ENCODE peak calls at places on chromosome 7, in four cellular contexts. S, N, M and T are unnamed samples.

GRCh38 chr7:23011222-23011924 is 2.6 kb downstream of the HYCC1 start:
- DNase-seq in S (no peak), N (no peak), M (no peak), T (no peak)

GRCh38 chr7:82291931-82292330 is 151.6 kb downstream of the CACNA2D1 start:
- DNase-seq in S (no peak), N (no peak), M (no peak), T (no peak)

GRCh38 chr7:47153571-47153970 is 428.3 kb downstream of the TNS3 start:
- DNase-seq in S (peak; percentile 73), N (no peak), M (no peak), T (peak; percentile 13)

GRCh38 chr7:84191261-84191660 is 3.3 kb downstream of the SEMA3A start:
- DNase-seq in S (no peak), N (no peak), M (no peak), T (no peak)

GRCh38 chr7:150413640-150414081 is 34.5 kb downstream of the ZNF775 start:
- DNase-seq in S (no peak), N (no peak), M (no peak), T (no peak)

GRCh38 chr7:44985033-44985695 is 6.3 kb upstream of the MYO1G start:
- DNase-seq in S (no peak), N (no peak), M (no peak), T (no peak)

GRCh38 chr7:74083117-74083876 is at the start of gene LIMK1:
- DNase-seq in S (peak; percentile 75), N (peak; percentile 95), M (no peak), T (peak; percentile 62)

GRCh38 chr7:44305564-44306507 is 19.6 kb downstream of the CAMK2B start:
- DNase-seq in S (no peak), N (no peak), M (no peak), T (no peak)

GRCh38 chr7:71364559-71364958 is 232.6 kb downstream of the GALNT17 start:
- DNase-seq in S (no peak), N (no peak), M (no peak), T (no peak)

GRCh38 chr7:16644987-16645592 is 464 bp downstream of the ANKMY2 start:
- DNase-seq in S (peak; percentile 36), N (no peak), M (no peak), T (no peak)
- TF ChIP-seq CBFB in S (no peak), N (no peak), M (no peak), T (no peak)

GRCh38 chr7:98880485-98880884 is 2.2 kb downstream of the TRRAP start:
- DNase-seq in S (no peak), N (no peak), M (no peak), T (no peak)

GRCh38 chr7:98877692-98878364 is 504 bp upstream of the TRRAP start:
- DNase-seq in S (no peak), N (no peak), M (no peak), T (no peak)

GRCh38 chr7:98879989-98880337 is 1.6 kb downstream of the TRRAP start:
- DNase-seq in S (no peak), N (no peak), M (no peak), T (no peak)

GRCh38 chr7:98878365-98879197 is at the start of gene TRRAP:
- DNase-seq in S (peak; percentile 80), N (peak; percentile 86), M (no peak), T (peak; percentile 35)

DNA sequence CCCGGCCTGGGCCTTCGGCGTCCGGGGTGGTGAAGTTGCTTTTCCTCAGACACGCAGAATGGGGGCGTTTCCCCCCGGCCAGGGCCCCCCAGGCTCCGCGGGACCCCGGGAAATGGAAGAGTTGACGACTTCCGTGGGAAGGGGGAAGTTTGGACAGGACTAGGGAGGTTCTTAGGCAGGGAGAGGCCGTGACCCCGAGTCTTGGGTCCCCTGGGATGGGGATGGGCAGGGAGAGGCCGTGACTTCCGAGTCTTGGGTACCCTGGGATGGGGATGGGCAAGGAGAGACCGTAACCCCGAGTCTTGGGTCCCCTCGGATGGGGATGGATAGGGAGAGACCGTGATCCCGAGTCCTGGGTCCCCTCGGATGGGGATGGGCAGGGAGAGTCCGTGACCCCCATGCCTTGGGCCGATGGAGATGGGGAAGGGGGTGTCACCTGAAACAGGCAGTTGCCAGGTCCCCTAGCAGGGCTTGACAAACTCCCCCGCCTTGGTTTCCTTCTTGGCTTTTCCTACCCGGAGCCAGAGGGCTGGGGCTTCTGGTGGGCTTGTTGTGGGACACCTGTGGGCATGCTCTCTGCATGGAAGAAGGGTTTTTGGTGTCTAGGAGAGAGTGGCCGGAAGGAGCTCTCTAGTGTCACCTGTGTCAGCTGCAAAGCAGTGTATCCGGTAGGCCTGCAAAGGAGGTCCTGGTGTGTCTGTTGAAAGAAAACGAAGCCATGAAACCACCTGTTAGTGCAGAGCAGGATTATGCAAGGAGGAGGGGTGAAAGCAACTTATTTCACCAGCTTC is 1.1 kb downstream of the TRRAP start:
- DNase-seq in S (no peak), N (peak; percentile 68), M (peak; percentile 32), T (peak; percentile 72)
- TF ChIP-seq CBFB in S (no peak), N (no peak), M (no peak), T (no peak)

GRCh38 chr7:55458351-55458750 is 93.2 kb downstream of the LANCL2 start:
- DNase-seq in S (no peak), N (no peak), M (no peak), T (no peak)
- TF ChIP-seq CBFB in S (no peak), N (no peak), M (no peak), T (no peak)

DNA sequence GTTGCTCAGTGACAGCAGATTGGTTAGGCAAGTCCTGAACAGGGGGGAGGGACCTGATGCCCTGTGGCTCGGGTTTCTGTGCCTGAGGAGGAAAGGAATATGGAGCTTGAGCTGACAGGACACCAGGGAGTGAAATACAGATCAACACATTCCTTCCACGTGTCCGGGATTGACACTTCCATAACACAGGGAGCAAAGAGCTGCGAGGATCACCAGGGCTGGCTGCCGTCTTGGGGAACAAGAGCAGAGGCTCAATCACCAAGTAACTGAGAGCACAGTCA is 36.7 kb upstream of the EFCAB10 start:
- DNase-seq in S (no peak), N (no peak), M (no peak), T (no peak)
- TF ChIP-seq CBFB in S (no peak), N (no peak), M (no peak), T (no peak)

GRCh38 chr7:139531094-139531493 is 7.6 kb downstream of the CLEC2L start:
- DNase-seq in S (no peak), N (no peak), M (no peak), T (no peak)
- TF ChIP-seq CBFB in S (no peak), N (no peak), M (no peak), T (no peak)